ENCODE peak calls at places on chromosome 11, in four cellular contexts. One of them, this sample, is unnamed.

GRCh38 chr11:9385288-9385902 is 943 bp downstream of the IPO7 start:
- DNase-seq in DND-41: peak
- DNase-seq in MM.1S: peak
- DNase-seq in K562: no peak
- DNase-seq in this sample: no peak

GRCh38 chr11:96246718-96247540 is 96.1 kb downstream of the MAML2 start:
- DNase-seq in DND-41: no peak
- DNase-seq in MM.1S: no peak
- DNase-seq in K562: no peak
- DNase-seq in this sample: peak

GRCh38 chr11:126816655-126817054 is 183.9 kb downstream of the KIRREL3 start:
- DNase-seq in DND-41: no peak
- DNase-seq in MM.1S: peak
- DNase-seq in K562: no peak
- DNase-seq in this sample: no peak

GRCh38 chr11:64238076-64238475 is 2.8 kb upstream of the FKBP2 start:
- DNase-seq in DND-41: no peak
- DNase-seq in MM.1S: no peak
- DNase-seq in K562: no peak
- DNase-seq in this sample: no peak

GRCh38 chr11:12746593-12747097 is 72.4 kb downstream of the TEAD1 start:
- DNase-seq in DND-41: peak
- DNase-seq in MM.1S: no peak
- DNase-seq in K562: peak
- DNase-seq in this sample: peak

GRCh38 chr11:19853016-19853415 is 140.4 kb downstream of the NAV2 start:
- DNase-seq in DND-41: no peak
- DNase-seq in MM.1S: no peak
- DNase-seq in K562: no peak
- DNase-seq in this sample: no peak

GRCh38 chr11:11117730-11118129 is 235.3 kb downstream of the CSNK2A3 start:
- DNase-seq in DND-41: no peak
- DNase-seq in MM.1S: no peak
- DNase-seq in K562: no peak
- DNase-seq in this sample: no peak

GRCh38 chr11:2249191-2249916 is 21.0 kb downstream of the ASCL2 start:
- DNase-seq in DND-41: no peak
- DNase-seq in MM.1S: no peak
- DNase-seq in K562: no peak
- DNase-seq in this sample: no peak

GRCh38 chr11:43649501-43649900 is 31.0 kb upstream of the HSD17B12 start:
- DNase-seq in DND-41: no peak
- DNase-seq in MM.1S: no peak
- DNase-seq in K562: no peak
- DNase-seq in this sample: no peak

GRCh38 chr11:130476922-130477491 is 28.6 kb downstream of the ADAMTS15 start:
- DNase-seq in DND-41: no peak
- DNase-seq in MM.1S: no peak
- DNase-seq in K562: no peak
- DNase-seq in this sample: no peak

GRCh38 chr11:46389450-46390330 is 1.9 kb downstream of the CHRM4 start:
- DNase-seq in DND-41: peak
- DNase-seq in MM.1S: peak
- DNase-seq in K562: peak
- DNase-seq in this sample: peak

GRCh38 chr11:34840736-34841386 is 75.3 kb downstream of the APIP start:
- DNase-seq in DND-41: peak
- DNase-seq in MM.1S: peak
- DNase-seq in K562: peak
- DNase-seq in this sample: peak

GRCh38 chr11:75351541-75352416 is at the start of gene ARRB1:
- DNase-seq in DND-41: peak
- DNase-seq in MM.1S: no peak
- DNase-seq in K562: peak
- DNase-seq in this sample: no peak

GRCh38 chr11:44776840-44777536 is 50.2 kb downstream of the TSPAN18 start:
- DNase-seq in DND-41: no peak
- DNase-seq in MM.1S: no peak
- DNase-seq in K562: no peak
- DNase-seq in this sample: no peak

GRCh38 chr11:111010391-111011354 is 234.9 kb upstream of the POU2AF2 start:
- DNase-seq in DND-41: no peak
- DNase-seq in MM.1S: no peak
- DNase-seq in K562: no peak
- DNase-seq in this sample: no peak

GRCh38 chr11:9662273-9662672 is 1.6 kb upstream of the SWAP70 start:
- DNase-seq in DND-41: no peak
- DNase-seq in MM.1S: no peak
- DNase-seq in K562: no peak
- DNase-seq in this sample: no peak

GRCh38 chr11:2768471-2769408 is 68.9 kb upstream of the KCNQ1OT1 start:
- DNase-seq in DND-41: no peak
- DNase-seq in MM.1S: no peak
- DNase-seq in K562: peak
- DNase-seq in this sample: peak

GRCh38 chr11:125262825-125263218 is 98.3 kb downstream of the PKNOX2 start:
- DNase-seq in DND-41: no peak
- DNase-seq in MM.1S: no peak
- DNase-seq in K562: no peak
- DNase-seq in this sample: no peak

GRCh38 chr11:2669926-2670469 is 29.8 kb downstream of the KCNQ1OT1 start:
- DNase-seq in DND-41: no peak
- DNase-seq in MM.1S: no peak
- DNase-seq in K562: no peak
- DNase-seq in this sample: no peak

GRCh38 chr11:130522284-130522961 is 74.0 kb downstream of the ADAMTS15 start:
- DNase-seq in DND-41: no peak
- DNase-seq in MM.1S: no peak
- DNase-seq in K562: peak
- DNase-seq in this sample: peak

GRCh38 chr11:94638902-94639373 is 71.8 kb downstream of the PIWIL4 start:
- DNase-seq in DND-41: no peak
- DNase-seq in MM.1S: peak
- DNase-seq in K562: no peak
- DNase-seq in this sample: no peak

GRCh38 chr11:995058-995751 is 41.3 kb downstream of the MUC6 start:
- DNase-seq in DND-41: no peak
- DNase-seq in MM.1S: no peak
- DNase-seq in K562: peak
- DNase-seq in this sample: no peak

GRCh38 chr11:9313648-9314290 is 624 bp downstream of the TMEM41B start:
- DNase-seq in DND-41: no peak
- DNase-seq in MM.1S: peak
- DNase-seq in K562: no peak
- DNase-seq in this sample: no peak

GRCh38 chr11:74299000-74299399 is 12.4 kb downstream of the P4HA3 start:
- DNase-seq in DND-41: no peak
- DNase-seq in MM.1S: no peak
- DNase-seq in K562: no peak
- DNase-seq in this sample: no peak
- H2AFZ ChIP-seq in DND-41: no peak
- H2AFZ ChIP-seq in MM.1S: no peak
- H2AFZ ChIP-seq in K562: no peak
- H2AFZ ChIP-seq in this sample: no peak

DNA sequence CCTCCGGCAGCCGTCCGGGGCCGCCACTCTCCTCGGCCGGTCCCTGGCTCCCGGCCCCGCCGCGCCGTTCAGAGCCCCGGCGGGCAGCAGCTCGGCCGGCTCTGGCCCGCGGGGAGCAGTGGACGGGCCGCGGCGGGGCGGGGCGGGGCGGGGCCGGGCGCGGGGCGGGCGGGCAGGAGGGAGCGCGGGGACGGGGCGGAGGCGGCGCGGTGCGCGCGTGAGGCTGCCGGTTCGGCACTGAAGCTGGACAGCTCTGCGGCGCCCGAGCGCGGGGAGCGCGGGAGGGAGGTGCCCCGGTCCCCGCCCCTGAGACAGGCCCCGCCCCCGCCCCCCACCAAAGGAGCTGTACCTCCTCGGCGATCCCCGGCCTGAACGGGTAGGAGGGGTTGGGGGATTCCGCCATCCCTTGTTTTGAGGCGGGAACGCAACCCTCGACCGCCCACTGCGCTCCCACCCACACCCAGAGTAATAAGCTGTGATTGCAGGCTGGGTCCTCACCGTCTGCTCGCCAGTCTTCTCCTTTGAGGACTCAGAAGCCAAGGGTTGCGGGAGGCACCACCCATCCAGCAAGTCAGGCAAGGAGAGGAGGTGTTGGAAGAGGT is at the start of gene DRD2:
- DNase-seq in DND-41: no peak
- DNase-seq in MM.1S: no peak
- DNase-seq in K562: peak
- DNase-seq in this sample: no peak
- TF ChIP-seq EZH2 in DND-41: no peak
- TF ChIP-seq EZH2 in MM.1S: no peak
- TF ChIP-seq EZH2 in K562: no peak
- TF ChIP-seq EZH2 in this sample: no peak

DNA sequence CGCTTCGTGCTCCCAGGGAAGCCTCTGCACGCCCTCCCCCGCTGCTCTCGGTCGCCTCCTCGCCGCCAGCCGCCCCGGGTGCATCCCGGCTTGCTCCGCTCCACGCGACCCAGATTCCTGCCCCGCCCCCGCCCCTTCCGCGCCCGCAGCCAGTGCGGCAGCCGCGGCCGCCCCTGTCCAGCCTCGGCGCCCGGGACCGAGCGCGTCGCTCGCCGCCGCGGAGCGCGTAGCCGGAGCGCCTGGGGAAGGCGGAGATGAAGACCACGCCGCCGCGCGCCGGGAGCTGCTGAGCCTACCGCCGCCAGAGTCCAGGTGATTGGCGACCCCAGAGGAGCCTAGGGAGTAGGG is at the start of gene ELMOD1:
- DNase-seq in DND-41: no peak
- DNase-seq in MM.1S: peak
- DNase-seq in K562: peak
- DNase-seq in this sample: peak
- TF ChIP-seq CTCF in DND-41: no peak
- TF ChIP-seq CTCF in MM.1S: no peak
- TF ChIP-seq CTCF in K562: no peak
- TF ChIP-seq CTCF in this sample: no peak

GRCh38 chr11:80320226-80320625 is 879.4 kb upstream of the TENM4 start:
- DNase-seq in DND-41: no peak
- DNase-seq in MM.1S: peak
- DNase-seq in K562: no peak
- DNase-seq in this sample: no peak
- H2AFZ ChIP-seq in DND-41: no peak
- H2AFZ ChIP-seq in MM.1S: no peak
- H2AFZ ChIP-seq in K562: no peak
- H2AFZ ChIP-seq in this sample: no peak

DNA sequence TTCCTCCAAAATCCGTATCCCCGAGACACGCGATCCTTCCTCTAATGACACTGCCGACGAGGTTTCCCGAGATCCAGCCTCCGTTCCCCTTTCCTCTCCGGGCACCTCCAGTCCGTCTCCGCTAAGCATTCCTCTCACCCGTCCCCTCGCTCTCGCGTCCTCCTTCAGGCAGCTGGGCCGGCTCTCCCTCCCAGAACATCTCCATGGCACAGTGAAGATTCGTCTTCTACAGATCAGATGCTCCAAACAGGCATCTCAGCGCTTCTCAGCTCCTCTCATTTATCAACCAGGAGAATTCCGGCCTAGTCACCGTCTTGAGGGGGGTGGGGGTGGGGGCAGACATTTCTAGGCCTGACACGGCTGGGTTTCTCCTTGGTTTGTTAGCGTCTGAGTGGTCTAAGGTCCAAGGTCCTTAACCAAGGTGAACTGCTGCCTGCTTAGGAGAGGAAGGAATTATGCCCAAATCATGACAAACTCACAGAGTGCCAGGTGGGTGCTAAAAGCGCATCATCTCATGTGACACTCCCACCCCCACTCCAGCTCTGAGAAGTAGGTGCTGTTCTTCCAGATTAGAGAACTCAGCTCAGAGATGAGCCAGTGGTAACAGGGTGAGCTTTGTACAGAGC is at the start of gene SPTBN2:
- DNase-seq in DND-41: no peak
- DNase-seq in MM.1S: no peak
- DNase-seq in K562: peak
- DNase-seq in this sample: no peak
- TF ChIP-seq EZH2 in DND-41: no peak
- TF ChIP-seq EZH2 in MM.1S: no peak
- TF ChIP-seq EZH2 in K562: no peak
- TF ChIP-seq EZH2 in this sample: no peak

DNA sequence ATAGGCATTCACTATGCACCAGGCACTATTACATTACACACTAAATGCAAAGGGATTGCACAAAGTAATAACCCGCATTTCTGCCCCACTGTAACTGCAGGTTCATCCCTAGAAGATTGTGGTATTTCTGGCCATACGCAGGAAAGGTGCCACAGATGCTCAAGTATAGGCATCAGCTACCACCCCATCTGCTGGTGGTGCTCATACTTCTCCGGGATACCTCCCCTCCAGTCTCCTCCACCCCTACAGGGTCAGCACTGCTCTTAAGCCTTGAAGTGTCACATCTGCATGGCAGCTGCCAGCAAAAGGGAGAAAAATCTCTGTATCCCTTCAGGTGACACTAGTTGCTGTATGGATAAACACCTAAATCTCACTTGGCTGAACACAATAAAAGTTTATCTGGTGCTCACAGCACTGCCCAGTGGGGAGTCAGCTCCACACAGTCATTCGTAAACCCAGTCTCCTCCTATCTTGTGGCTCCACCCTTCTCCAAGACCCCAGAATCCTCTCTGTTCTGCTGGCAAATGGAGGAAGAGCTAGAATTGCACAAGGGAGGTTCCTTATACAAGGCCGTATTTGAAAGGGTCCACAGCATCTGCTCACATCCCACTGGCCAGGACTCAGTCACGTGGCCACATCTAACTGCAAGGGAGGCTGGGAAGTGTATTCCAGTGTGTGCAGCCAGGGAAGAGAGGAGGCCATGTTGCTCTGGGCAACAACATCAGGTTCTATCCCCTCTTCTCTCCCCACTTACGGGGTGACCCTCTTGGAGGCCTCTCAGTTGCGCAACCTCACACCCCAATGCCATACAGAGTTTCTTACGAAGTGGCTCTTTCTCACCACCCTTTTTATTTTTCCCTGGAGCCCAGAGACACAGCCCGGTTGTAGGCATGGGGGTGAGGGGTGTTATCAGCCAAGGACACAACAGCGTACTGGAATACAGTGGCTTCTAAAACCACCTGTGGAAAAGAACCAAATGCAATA is 114.7 kb downstream of the BUD13 start:
- DNase-seq in DND-41: no peak
- DNase-seq in MM.1S: no peak
- DNase-seq in K562: no peak
- DNase-seq in this sample: no peak
- TF ChIP-seq CTCF in DND-41: no peak
- TF ChIP-seq CTCF in MM.1S: no peak
- TF ChIP-seq CTCF in K562: no peak
- TF ChIP-seq CTCF in this sample: no peak

GRCh38 chr11:134170909-134171281 is 52.9 kb downstream of the NCAPD3 start:
- DNase-seq in DND-41: no peak
- DNase-seq in MM.1S: no peak
- DNase-seq in K562: no peak
- DNase-seq in this sample: no peak
- H2AFZ ChIP-seq in DND-41: no peak
- H2AFZ ChIP-seq in MM.1S: no peak
- H2AFZ ChIP-seq in K562: no peak
- H2AFZ ChIP-seq in this sample: no peak

This sample was measured in PC-9.